ENCODE peak calls at places on chromosomes 16 and 17, in seven cellular contexts. J is CD8-positive, alpha-beta T cell; R is IMR-90; M is right atrium auricular region; V is Karpas-422; W is fibroblast of lung; X is CD4-positive, alpha-beta memory T cell. Y is an unnamed sample. For H3K27me3, the result is how much of the 10 kb centered on the place peaks cover.

GRCh38 chr17:14471052-14471451 is 170.2 kb downstream of the HS3ST3B1 start:
- DNase-seq in X (no peak), V (no peak), J (no peak), R (peak), W (peak), M (no peak), Y (peak)

GRCh38 chr16:73329363-73330306 is 281.7 kb upstream of the ZFHX3 start:
- DNase-seq in J (no peak), M (no peak), V (no peak), X (no peak), W (peak), R (no peak), Y (peak)

GRCh38 chr16:26598061-26598460 is 468.7 kb upstream of the C16orf82 start:
- DNase-seq in W (no peak), M (no peak), R (no peak), J (peak), X (peak), V (no peak), Y (no peak)

GRCh38 chr17:31677681-31678080 is 181.4 kb downstream of the COPRS start:
- DNase-seq in X (no peak), M (no peak), J (no peak), R (no peak), V (no peak), W (no peak), Y (no peak)

GRCh38 chr16:3766177-3766576 is 48.9 kb upstream of the TRAP1 start:
- DNase-seq in W (no peak), J (no peak), X (no peak), V (no peak), R (no peak), M (no peak), Y (no peak)

GRCh38 chr16:69039333-69039941 is 66.0 kb upstream of the HAS3 start:
- DNase-seq in X (no peak), M (no peak), V (no peak), J (no peak), R (peak), W (peak), Y (no peak)

GRCh38 chr16:48378836-48379235 is 6.4 kb downstream of the SIAH1 start:
- DNase-seq in M (no peak), V (no peak), W (no peak), R (no peak), J (no peak), X (no peak), Y (no peak)

GRCh38 chr16:81808933-81809480 is 29.9 kb downstream of the PLCG2 start:
- DNase-seq in M (no peak), X (no peak), V (peak), W (no peak), R (no peak), J (peak), Y (no peak)

GRCh38 chr16:30728904-30729672 is 19.1 kb upstream of the PHKG2 start:
- DNase-seq in W (no peak), J (no peak), X (no peak), M (no peak), R (no peak), V (no peak), Y (no peak)

GRCh38 chr17:31524926-31525800 is 133.7 kb downstream of the RAB11FIP4 start:
- DNase-seq in J (peak), M (peak), W (peak), V (peak), X (peak), R (peak), Y (peak)

GRCh38 chr16:4664538-4665418 is 28.6 kb upstream of the NUDT16L1 start:
- DNase-seq in W (peak), X (peak), V (no peak), J (peak), M (no peak), R (no peak), Y (peak)

GRCh38 chr17:30165960-30166359 is 49.3 kb downstream of the NSRP1 start:
- DNase-seq in V (no peak), J (no peak), R (no peak), X (no peak), W (no peak), M (no peak), Y (no peak)

GRCh38 chr17:81838753-81839255 is 4.0 kb upstream of the PPP1R27 start:
- DNase-seq in X (no peak), R (no peak), M (no peak), V (no peak), J (no peak), W (no peak), Y (no peak)

GRCh38 chr17:65074778-65075250 is 18.3 kb upstream of the GNA13 start:
- DNase-seq in W (no peak), X (no peak), M (peak), V (no peak), R (peak), J (no peak), Y (peak)

GRCh38 chr16:22386976-22387375 is 12.6 kb upstream of the CDR2 start:
- DNase-seq in R (peak), V (no peak), J (no peak), X (no peak), W (peak), M (no peak), Y (no peak)

GRCh38 chr17:51087072-51087757 is 33.5 kb downstream of the SPAG9 start:
- DNase-seq in V (no peak), X (no peak), W (peak), M (no peak), J (no peak), R (peak), Y (no peak)

GRCh38 chr16:8867483-8868271 is 1.1 kb downstream of the CARHSP1 start:
- DNase-seq in M (no peak), J (peak), V (peak), W (no peak), R (no peak), X (peak), Y (no peak)

GRCh38 chr17:2058521-2059124 is 3.7 kb downstream of the HIC1 start:
- DNase-seq in J (peak), R (peak), X (peak), M (no peak), W (peak), V (peak), Y (no peak)

GRCh38 chr17:14737984-14738651 is 437.2 kb downstream of the HS3ST3B1 start:
- DNase-seq in V (no peak), X (no peak), R (peak), J (no peak), W (peak), M (peak), Y (peak)

GRCh38 chr16:69378036-69378435 is 7.8 kb downstream of the TERF2 start:
- DNase-seq in R (no peak), M (no peak), V (no peak), W (no peak), J (no peak), X (no peak), Y (no peak)

GRCh38 chr17:79169366-79169765 is 94.7 kb downstream of the ENGASE start:
- DNase-seq in X (no peak), M (no peak), V (no peak), J (no peak), W (no peak), R (no peak), Y (no peak)

GRCh38 chr17:2798679-2799078 is 2.4 kb downstream of the RAP1GAP2 start:
- DNase-seq in X (no peak), W (no peak), V (no peak), R (no peak), J (no peak), M (no peak), Y (no peak)

GRCh38 chr16:22787456-22788189 is 26.3 kb upstream of the HS3ST2 start:
- DNase-seq in R (peak), J (no peak), M (no peak), V (no peak), X (no peak), W (peak), Y (no peak)

GRCh38 chr17:29242051-29242450 is 4.6 kb upstream of the CRYBA1 start:
- DNase-seq in M (no peak), J (no peak), W (no peak), X (no peak), V (no peak), R (no peak), Y (no peak)

GRCh38 chr16:79605999-79606398 is 5.5 kb upstream of the MAF start:
- DNase-seq in R (no peak), J (no peak), M (peak), X (no peak), W (peak), V (no peak), Y (no peak)

GRCh38 chr17:43732961-43733360 is 25.6 kb downstream of the SOST start:
- DNase-seq in V (no peak), M (no peak), R (peak), J (no peak), W (peak), X (no peak), Y (no peak)

GRCh38 chr17:38825762-38826247 is 684 bp upstream of the CWC25 start:
- DNase-seq in X (no peak), V (no peak), R (no peak), W (no peak), M (no peak), J (no peak), Y (no peak)

DNA sequence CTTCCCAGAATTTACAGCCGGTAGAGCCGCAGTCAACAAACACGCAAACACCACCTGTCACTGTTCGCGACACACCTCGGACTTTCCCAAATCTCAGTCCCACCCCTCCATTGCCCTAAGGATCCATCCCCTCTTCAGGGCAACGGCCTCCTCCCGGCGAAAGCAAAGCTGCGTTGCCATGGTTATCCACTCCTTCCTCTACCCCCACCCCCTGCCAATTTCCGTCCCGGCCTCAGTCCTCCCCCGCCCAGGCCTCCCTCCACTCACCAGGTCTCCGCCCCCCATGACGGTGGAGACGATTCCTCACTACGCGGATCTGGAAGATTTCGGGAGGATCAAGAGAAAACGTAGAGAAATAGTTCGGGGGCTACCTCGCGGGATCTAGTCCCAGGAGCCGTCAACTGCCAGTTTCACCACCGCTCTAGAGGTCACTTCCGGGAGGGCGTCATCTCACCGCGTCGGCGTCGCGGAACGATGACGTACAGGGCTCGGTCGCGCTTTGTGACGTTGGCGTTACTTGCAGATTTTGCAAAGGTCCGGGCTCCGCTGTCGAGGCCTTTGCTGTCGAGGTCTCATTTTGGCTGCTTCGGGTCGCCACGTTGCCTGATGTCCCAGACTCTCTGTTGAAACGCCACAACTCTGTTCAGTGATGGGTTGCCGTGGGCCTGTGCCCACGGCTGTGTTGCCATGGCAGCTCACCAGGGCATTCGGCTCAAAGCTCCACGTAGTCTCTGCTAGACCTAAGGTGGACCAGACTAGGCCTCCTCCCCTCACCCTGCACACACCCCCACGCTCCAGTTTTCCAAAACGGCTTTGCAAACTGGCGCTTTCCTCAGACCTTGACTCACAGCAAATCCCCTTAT is at the start of gene CWC25:
- DNase-seq in W (peak), M (peak), X (peak), J (peak), R (peak), V (peak), Y (peak)
- H3K4me3 ChIP-seq in W (peak), M (peak), X (peak), J (peak), R (peak), V (peak), Y (peak)

DNA sequence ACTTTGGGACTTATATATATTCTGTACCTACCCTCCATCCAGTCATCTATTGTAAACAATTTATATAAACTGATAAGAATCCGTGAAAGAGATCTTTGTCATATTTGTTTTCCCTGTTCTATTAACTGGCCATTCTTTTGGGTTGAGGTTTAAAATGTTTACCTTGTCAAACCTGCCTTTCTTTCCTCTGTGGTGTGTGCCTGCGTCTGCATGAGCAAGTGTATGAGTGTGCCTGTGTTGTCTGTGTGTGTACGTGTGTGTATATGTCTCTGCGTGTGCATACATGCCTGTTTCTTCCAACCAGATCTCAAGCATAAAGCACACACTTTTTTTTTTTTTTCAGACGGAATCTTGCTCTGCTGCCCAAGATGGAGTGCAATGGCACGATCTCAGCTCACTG is 201.5 kb downstream of the C16orf95 start:
- DNase-seq in M (no peak), R (no peak), V (no peak), W (no peak), X (no peak), J (no peak), Y (no peak)
- H3K27me3 ChIP-seq in M (under half), R (under half), V (under half), W (under half), X (under half), J (under half), Y (under half)

GRCh38 chr17:27893834-27894503 is 804 bp upstream of the LYRM9 start:
- DNase-seq in R (no peak), X (no peak), W (no peak), M (no peak), J (no peak), V (no peak), Y (no peak)
- H3K4me3 ChIP-seq in R (no peak), X (no peak), W (no peak), M (no peak), J (no peak), V (no peak), Y (no peak)

DNA sequence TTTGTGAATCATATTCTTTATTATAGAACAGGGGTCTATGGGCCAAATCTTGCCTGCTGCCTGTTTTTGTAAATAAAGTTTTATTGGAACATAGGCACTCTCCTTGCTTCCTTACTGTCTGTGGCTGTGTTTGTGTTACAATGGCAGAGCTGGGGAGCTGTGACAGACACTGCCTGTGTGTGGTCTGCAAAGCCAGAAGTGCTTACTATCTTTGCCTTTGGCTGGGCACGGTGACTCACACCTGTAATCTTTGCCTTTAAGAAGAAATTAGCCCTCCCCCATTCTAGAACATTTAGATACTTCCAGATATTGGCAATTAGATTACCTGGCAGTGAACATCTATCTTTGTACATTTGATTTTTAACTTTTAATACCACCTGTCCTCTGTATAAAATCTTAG is 308.3 kb downstream of the FOXL1 start:
- DNase-seq in V (no peak), X (no peak), R (peak), M (no peak), J (no peak), W (peak), Y (peak)
- H3K27me3 ChIP-seq in V (under half), X (under half), R (under half), M (under half), J (under half), W (under half), Y (under half)

DNA sequence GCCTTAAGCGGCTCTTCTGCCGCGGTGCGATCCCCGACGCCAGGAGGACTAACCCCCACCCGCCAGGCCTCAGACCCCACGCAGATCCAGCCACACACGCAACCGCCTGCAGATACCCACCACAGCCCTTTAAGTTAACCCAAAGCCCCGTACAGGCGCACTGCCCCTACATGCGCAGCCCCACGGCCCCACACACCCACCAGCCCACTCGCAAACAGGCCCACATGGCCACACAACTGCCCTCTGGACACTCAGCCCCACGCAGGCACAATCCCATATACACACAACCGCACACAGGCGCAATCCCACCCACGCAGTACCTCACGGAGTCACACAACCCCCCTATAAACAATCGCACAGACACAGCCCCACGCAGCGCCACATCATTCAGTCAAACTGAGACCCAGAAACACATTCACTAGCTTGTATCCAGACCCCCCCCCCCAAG is 41.7 kb downstream of the RAI1 start:
- DNase-seq in J (no peak), X (no peak), M (no peak), V (no peak), W (no peak), R (no peak), Y (no peak)
- H3K4me3 ChIP-seq in J (peak), X (no peak), M (no peak), V (no peak), W (peak), R (peak), Y (no peak)

DNA sequence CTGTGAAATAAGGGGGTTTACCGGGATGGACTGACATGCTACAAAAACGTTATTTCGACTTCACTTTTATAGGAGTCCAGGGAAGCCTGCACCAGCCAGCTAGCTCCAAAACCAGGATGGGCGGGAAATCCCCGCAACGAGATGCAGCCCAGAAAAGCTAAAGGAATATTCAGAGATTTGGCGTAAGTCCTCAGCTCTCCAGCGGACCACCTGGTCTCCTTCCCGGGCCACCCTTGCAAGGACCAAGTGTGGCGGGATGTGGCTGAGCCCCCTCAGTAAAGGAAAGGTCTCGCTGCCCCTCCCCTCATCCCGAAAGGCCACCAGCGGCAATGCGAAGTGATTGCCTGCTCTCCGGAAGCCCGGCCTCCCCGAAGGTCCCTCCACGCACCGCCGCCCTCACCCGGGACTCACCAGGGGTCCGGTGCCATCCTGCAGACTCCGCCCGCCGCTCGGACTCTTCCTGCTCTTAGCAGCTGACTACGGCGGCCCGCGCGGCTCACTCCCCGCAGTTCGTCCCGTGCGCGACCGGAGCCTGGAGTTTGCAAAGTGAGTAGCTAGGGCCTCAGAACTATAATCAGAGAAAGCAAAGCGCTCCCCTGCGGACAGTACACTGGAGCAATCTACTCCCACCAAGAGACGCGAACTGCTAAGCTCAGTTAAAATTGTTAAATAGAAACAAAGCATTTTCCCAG is at the start of gene STX8:
- DNase-seq in J (peak), W (peak), X (peak), M (peak), V (peak), R (peak), Y (peak)
- H3K27me3 ChIP-seq in J (under half), W (under half), X (under half), M (under half), V (under half), R (under half), Y (under half)

Y was measured in Caco-2.